ENCODE peak calls at places on chromosomes 2 and 18, in seven cellular contexts. One of them, this sample, is unnamed.

GRCh38 chr2:239062743-239063142 is 214.9 kb downstream of the TWIST2 start:
- ATAC-seq in left lung: no peak
- ATAC-seq in activated CD8-positive, alpha-beta T cell treated with anti-CD3 and anti-CD28 coated beads, Interleukin-2, amount 10 ng/mL, durations not matched to agents 7 days and 5 days: no peak
- ATAC-seq in mucosa of descending colon: no peak
- ATAC-seq in heart right ventricle: no peak
- ATAC-seq in T-cell: no peak
- ATAC-seq in RWPE2: no peak
- ATAC-seq in this sample: no peak

GRCh38 chr2:74447230-74447999 is 5.7 kb upstream of the RTKN start:
- ATAC-seq in left lung: no peak
- ATAC-seq in activated CD8-positive, alpha-beta T cell treated with anti-CD3 and anti-CD28 coated beads, Interleukin-2, amount 10 ng/mL, durations not matched to agents 7 days and 5 days: no peak
- ATAC-seq in mucosa of descending colon: peak
- ATAC-seq in heart right ventricle: no peak
- ATAC-seq in T-cell: no peak
- ATAC-seq in RWPE2: no peak
- ATAC-seq in this sample: no peak

GRCh38 chr2:239380831-239381708 is 19.8 kb downstream of the HDAC4 start:
- ATAC-seq in left lung: peak
- ATAC-seq in activated CD8-positive, alpha-beta T cell treated with anti-CD3 and anti-CD28 coated beads, Interleukin-2, amount 10 ng/mL, durations not matched to agents 7 days and 5 days: peak
- ATAC-seq in mucosa of descending colon: peak
- ATAC-seq in heart right ventricle: peak
- ATAC-seq in T-cell: peak
- ATAC-seq in RWPE2: no peak
- ATAC-seq in this sample: peak

GRCh38 chr2:83253848-83254247 is 1205.2 kb downstream of the SUCLG1 start:
- ATAC-seq in left lung: no peak
- ATAC-seq in activated CD8-positive, alpha-beta T cell treated with anti-CD3 and anti-CD28 coated beads, Interleukin-2, amount 10 ng/mL, durations not matched to agents 7 days and 5 days: no peak
- ATAC-seq in mucosa of descending colon: no peak
- ATAC-seq in heart right ventricle: no peak
- ATAC-seq in T-cell: no peak
- ATAC-seq in RWPE2: no peak
- ATAC-seq in this sample: no peak

GRCh38 chr2:232345251-232345650 is 33.3 kb upstream of the ALPP start:
- ATAC-seq in left lung: no peak
- ATAC-seq in activated CD8-positive, alpha-beta T cell treated with anti-CD3 and anti-CD28 coated beads, Interleukin-2, amount 10 ng/mL, durations not matched to agents 7 days and 5 days: no peak
- ATAC-seq in mucosa of descending colon: no peak
- ATAC-seq in heart right ventricle: no peak
- ATAC-seq in T-cell: no peak
- ATAC-seq in RWPE2: no peak
- ATAC-seq in this sample: no peak

GRCh38 chr18:79335833-79336360 is 59.8 kb upstream of the NFATC1 start:
- ATAC-seq in left lung: no peak
- ATAC-seq in activated CD8-positive, alpha-beta T cell treated with anti-CD3 and anti-CD28 coated beads, Interleukin-2, amount 10 ng/mL, durations not matched to agents 7 days and 5 days: no peak
- ATAC-seq in mucosa of descending colon: no peak
- ATAC-seq in heart right ventricle: peak
- ATAC-seq in T-cell: no peak
- ATAC-seq in RWPE2: no peak
- ATAC-seq in this sample: no peak

GRCh38 chr18:43661570-43661969 is 384.3 kb upstream of the SYT4 start:
- ATAC-seq in left lung: peak
- ATAC-seq in activated CD8-positive, alpha-beta T cell treated with anti-CD3 and anti-CD28 coated beads, Interleukin-2, amount 10 ng/mL, durations not matched to agents 7 days and 5 days: no peak
- ATAC-seq in mucosa of descending colon: no peak
- ATAC-seq in heart right ventricle: no peak
- ATAC-seq in T-cell: no peak
- ATAC-seq in RWPE2: peak
- ATAC-seq in this sample: no peak

GRCh38 chr2:227509824-227510619 is 38.1 kb downstream of the AGFG1 start:
- ATAC-seq in left lung: peak
- ATAC-seq in activated CD8-positive, alpha-beta T cell treated with anti-CD3 and anti-CD28 coated beads, Interleukin-2, amount 10 ng/mL, durations not matched to agents 7 days and 5 days: peak
- ATAC-seq in mucosa of descending colon: peak
- ATAC-seq in heart right ventricle: no peak
- ATAC-seq in T-cell: no peak
- ATAC-seq in RWPE2: peak
- ATAC-seq in this sample: peak

GRCh38 chr2:165655653-165656052 is 138.4 kb downstream of the GALNT3 start:
- ATAC-seq in left lung: no peak
- ATAC-seq in activated CD8-positive, alpha-beta T cell treated with anti-CD3 and anti-CD28 coated beads, Interleukin-2, amount 10 ng/mL, durations not matched to agents 7 days and 5 days: no peak
- ATAC-seq in mucosa of descending colon: peak
- ATAC-seq in heart right ventricle: peak
- ATAC-seq in T-cell: no peak
- ATAC-seq in RWPE2: no peak
- ATAC-seq in this sample: no peak

GRCh38 chr2:102748107-102748506 is 13.7 kb upstream of the TMEM182 start:
- ATAC-seq in left lung: no peak
- ATAC-seq in activated CD8-positive, alpha-beta T cell treated with anti-CD3 and anti-CD28 coated beads, Interleukin-2, amount 10 ng/mL, durations not matched to agents 7 days and 5 days: no peak
- ATAC-seq in mucosa of descending colon: no peak
- ATAC-seq in heart right ventricle: peak
- ATAC-seq in T-cell: no peak
- ATAC-seq in RWPE2: no peak
- ATAC-seq in this sample: no peak

GRCh38 chr2:143254108-143254507 is 124.9 kb downstream of the ARHGAP15 start:
- ATAC-seq in left lung: no peak
- ATAC-seq in activated CD8-positive, alpha-beta T cell treated with anti-CD3 and anti-CD28 coated beads, Interleukin-2, amount 10 ng/mL, durations not matched to agents 7 days and 5 days: peak
- ATAC-seq in mucosa of descending colon: peak
- ATAC-seq in heart right ventricle: no peak
- ATAC-seq in T-cell: peak
- ATAC-seq in RWPE2: no peak
- ATAC-seq in this sample: no peak

GRCh38 chr2:48105848-48106247 is 199.6 kb upstream of the FBXO11 start:
- ATAC-seq in left lung: no peak
- ATAC-seq in activated CD8-positive, alpha-beta T cell treated with anti-CD3 and anti-CD28 coated beads, Interleukin-2, amount 10 ng/mL, durations not matched to agents 7 days and 5 days: no peak
- ATAC-seq in mucosa of descending colon: no peak
- ATAC-seq in heart right ventricle: peak
- ATAC-seq in T-cell: no peak
- ATAC-seq in RWPE2: no peak
- ATAC-seq in this sample: no peak

GRCh38 chr18:22556271-22556990 is 138.7 kb upstream of the CTAGE1 start:
- ATAC-seq in left lung: no peak
- ATAC-seq in activated CD8-positive, alpha-beta T cell treated with anti-CD3 and anti-CD28 coated beads, Interleukin-2, amount 10 ng/mL, durations not matched to agents 7 days and 5 days: no peak
- ATAC-seq in mucosa of descending colon: no peak
- ATAC-seq in heart right ventricle: peak
- ATAC-seq in T-cell: no peak
- ATAC-seq in RWPE2: no peak
- ATAC-seq in this sample: no peak

This sample was measured in activated T-helper 17 cell treated with anti-CD3 and anti-CD28 coated beads, Interleukin-2, amount 50 U/mL, for 72 hours.